ENCODE peak calls at places on chromosomes 6 and 20, in ten cellular contexts. Y is CD4-positive, alpha-beta T cell; F is hepatocyte; M is choroid plexus epithelial cell; B is CD8-positive, alpha-beta T cell; H is NCI-H1048; Q is stimulated activated CD4-positive, alpha-beta T cell treated with anti-CD3 and anti-CD28 coated beads, Interleukin-12 subunit alpha, Interleukin-12 subunit beta, amount 100 ng/mL, for 24 hours; L is HT-29; Z is NCI-H1092; K is islet precursor cell. P is an unnamed sample.

GRCh38 chr6:73942581-73942980 is 246.6 kb downstream of the CD109 start:
- DNase-seq in B (no peak), M (peak), L (peak), H (no peak), Z (no peak), Q (no peak), Y (no peak), F (no peak), K (peak), P (no peak)

GRCh38 chr20:56689852-56690485 is 60.9 kb downstream of the TFAP2C start:
- DNase-seq in Y (no peak), K (peak), F (no peak), Z (no peak), Q (no peak), M (peak), B (no peak), H (no peak), L (no peak), P (no peak)

GRCh38 chr6:151292974-151293373 is 53.2 kb downstream of the AKAP12 start:
- DNase-seq in F (no peak), H (no peak), Q (no peak), K (no peak), Y (no peak), M (peak), Z (no peak), B (no peak), L (no peak), P (no peak)

GRCh38 chr6:33761922-33762629 is 15.4 kb upstream of the IP6K3 start:
- DNase-seq in F (peak), K (peak), Q (peak), L (peak), H (no peak), Z (no peak), B (peak), Y (peak), M (no peak), P (peak)

GRCh38 chr6:80004199-80005072 is at the start of gene TTK:
- DNase-seq in Q (peak), Z (peak), M (peak), H (peak), L (peak), K (peak), Y (peak), B (peak), F (peak), P (peak)

GRCh38 chr6:97282238-97282725 is 734 bp downstream of the MMS22L start:
- DNase-seq in B (no peak), Z (no peak), H (no peak), M (peak), Q (no peak), F (peak), L (peak), Y (no peak), K (peak), P (peak)

GRCh38 chr20:44745560-44746366 is at the start of gene KCNK15:
- DNase-seq in B (peak), Y (peak), Q (peak), M (peak), F (peak), Z (no peak), L (no peak), K (no peak), H (no peak), P (peak)

GRCh38 chr6:71621918-71622519 is 264.3 kb upstream of the RIMS1 start:
- DNase-seq in M (peak), B (no peak), H (no peak), K (no peak), Y (no peak), L (peak), Q (no peak), Z (no peak), F (peak), P (no peak)

GRCh38 chr6:160348209-160348551 is at the start of gene SLC22A3:
- DNase-seq in Z (peak), M (no peak), Y (no peak), F (peak), H (no peak), L (no peak), B (no peak), K (no peak), Q (no peak), P (no peak)

GRCh38 chr20:19376451-19376971 is 164.1 kb downstream of the SLC24A3 start:
- DNase-seq in Y (no peak), L (no peak), F (no peak), B (no peak), K (no peak), Z (no peak), Q (no peak), H (no peak), M (no peak), P (no peak)

GRCh38 chr6:168713839-168714238 is 272.9 kb downstream of the SMOC2 start:
- DNase-seq in Z (no peak), K (peak), L (peak), H (no peak), B (peak), Q (no peak), F (peak), M (peak), Y (no peak), P (peak)

GRCh38 chr6:88008411-88008810 is 39.2 kb upstream of the SPACA1 start:
- DNase-seq in M (peak), F (no peak), Q (no peak), K (no peak), L (no peak), Z (no peak), H (no peak), Y (no peak), B (no peak), P (no peak)